ENCODE peak calls at places on chromosomes 6 and 20, in nine cellular contexts. One of them, this sample, is unnamed.

GRCh38 chr20:41408986-41409385 is 42.4 kb upstream of the EMILIN3 start:
- DNase-seq in activated T-cell treated with anti-CD3 and anti-CD28 coated beads for 1 hour: no peak
- DNase-seq in retina: peak; percentile 34
- DNase-seq in GDM1: peak; percentile 52
- DNase-seq in DMS 273 treated with DMSO at 0.1 percent for 48 hours: peak; percentile 40
- DNase-seq in AG20443: no peak
- DNase-seq in osteocyte: no peak
- DNase-seq in NCI-H774: no peak
- DNase-seq in spleen: no peak
- DNase-seq in this sample: no peak

GRCh38 chr6:74899416-74899815 is 306.4 kb downstream of the COL12A1 start:
- DNase-seq in activated T-cell treated with anti-CD3 and anti-CD28 coated beads for 1 hour: no peak
- DNase-seq in retina: no peak
- DNase-seq in GDM1: no peak
- DNase-seq in DMS 273 treated with DMSO at 0.1 percent for 48 hours: no peak
- DNase-seq in AG20443: no peak
- DNase-seq in osteocyte: no peak
- DNase-seq in NCI-H774: no peak
- DNase-seq in spleen: no peak
- DNase-seq in this sample: no peak

GRCh38 chr6:139262519-139263300 is 29.1 kb downstream of the TXLNB start:
- DNase-seq in activated T-cell treated with anti-CD3 and anti-CD28 coated beads for 1 hour: no peak
- DNase-seq in retina: no peak
- DNase-seq in GDM1: no peak
- DNase-seq in DMS 273 treated with DMSO at 0.1 percent for 48 hours: no peak
- DNase-seq in AG20443: no peak
- DNase-seq in osteocyte: no peak
- DNase-seq in NCI-H774: peak; percentile 46
- DNase-seq in spleen: no peak
- DNase-seq in this sample: no peak

GRCh38 chr6:105587349-105588115 is 184.7 kb upstream of the PREP start:
- DNase-seq in activated T-cell treated with anti-CD3 and anti-CD28 coated beads for 1 hour: no peak
- DNase-seq in retina: no peak
- DNase-seq in GDM1: no peak
- DNase-seq in DMS 273 treated with DMSO at 0.1 percent for 48 hours: no peak
- DNase-seq in AG20443: peak; percentile 85
- DNase-seq in osteocyte: no peak
- DNase-seq in NCI-H774: no peak
- DNase-seq in spleen: no peak
- DNase-seq in this sample: no peak

GRCh38 chr20:10282930-10283556 is 64.4 kb downstream of the SNAP25 start:
- DNase-seq in activated T-cell treated with anti-CD3 and anti-CD28 coated beads for 1 hour: no peak
- DNase-seq in retina: no peak
- DNase-seq in GDM1: no peak
- DNase-seq in DMS 273 treated with DMSO at 0.1 percent for 48 hours: no peak
- DNase-seq in AG20443: peak; percentile 58
- DNase-seq in osteocyte: no peak
- DNase-seq in NCI-H774: no peak
- DNase-seq in spleen: no peak
- DNase-seq in this sample: no peak

GRCh38 chr20:62172666-62173065 is 10.2 kb upstream of the MTG2 start:
- DNase-seq in activated T-cell treated with anti-CD3 and anti-CD28 coated beads for 1 hour: no peak
- DNase-seq in retina: no peak
- DNase-seq in GDM1: no peak
- DNase-seq in DMS 273 treated with DMSO at 0.1 percent for 48 hours: no peak
- DNase-seq in AG20443: no peak
- DNase-seq in osteocyte: no peak
- DNase-seq in NCI-H774: no peak
- DNase-seq in spleen: peak; percentile 41
- DNase-seq in this sample: no peak

GRCh38 chr20:14337400-14338171 is at the start of gene FLRT3:
- DNase-seq in activated T-cell treated with anti-CD3 and anti-CD28 coated beads for 1 hour: no peak
- DNase-seq in retina: peak; percentile 87
- DNase-seq in GDM1: peak; percentile 43
- DNase-seq in DMS 273 treated with DMSO at 0.1 percent for 48 hours: peak; percentile 98
- DNase-seq in AG20443: peak; percentile 89
- DNase-seq in osteocyte: peak; percentile 86
- DNase-seq in NCI-H774: peak; percentile 72
- DNase-seq in spleen: no peak
- DNase-seq in this sample: peak; percentile 12

GRCh38 chr6:77834591-77834996 is 181.8 kb downstream of the MEI4 start:
- DNase-seq in activated T-cell treated with anti-CD3 and anti-CD28 coated beads for 1 hour: no peak
- DNase-seq in retina: no peak
- DNase-seq in GDM1: no peak
- DNase-seq in DMS 273 treated with DMSO at 0.1 percent for 48 hours: no peak
- DNase-seq in AG20443: no peak
- DNase-seq in osteocyte: no peak
- DNase-seq in NCI-H774: no peak
- DNase-seq in spleen: no peak
- DNase-seq in this sample: no peak

GRCh38 chr20:51469578-51470520 is 72.7 kb downstream of the NFATC2 start:
- DNase-seq in activated T-cell treated with anti-CD3 and anti-CD28 coated beads for 1 hour: no peak
- DNase-seq in retina: peak; percentile 66
- DNase-seq in GDM1: no peak
- DNase-seq in DMS 273 treated with DMSO at 0.1 percent for 48 hours: peak; percentile 41
- DNase-seq in AG20443: no peak
- DNase-seq in osteocyte: no peak
- DNase-seq in NCI-H774: no peak
- DNase-seq in spleen: peak; percentile 64
- DNase-seq in this sample: no peak

This sample was measured in KG1.